ENCODE peak calls at places on chromosomes 11 and 22, in eight cellular contexts. O is psoas muscle; Z is AG10803; S is foreskin fibroblast; F is CD8-positive, alpha-beta T cell; P is lung; D is colonic mucosa; V is endothelial cell. X is an unnamed sample.

GRCh38 chr11:14981507-14981906 is 9.4 kb upstream of the CALCA start:
- DNase-seq in O (no peak), Z (no peak), S (no peak), F (no peak), P (no peak), D (no peak), V (no peak), X (no peak)

GRCh38 chr11:128859563-128860441 is 7.3 kb downstream of the KCNJ1 start:
- DNase-seq in O (peak; percentile 64), Z (peak; percentile 9), S (no peak), F (peak; percentile 75), P (peak; percentile 75), D (peak; percentile 80), V (peak; percentile 92), X (peak; percentile 75)

GRCh38 chr11:33920838-33921613 is 29.1 kb upstream of the LMO2 start:
- DNase-seq in O (no peak), Z (no peak), S (no peak), F (no peak), P (no peak), D (no peak), V (no peak), X (no peak)

GRCh38 chr11:65471410-65471762 is 27.5 kb upstream of the MALAT1 start:
- DNase-seq in O (peak; percentile 94), Z (peak; percentile 84), S (peak; percentile 62), F (peak; percentile 20), P (peak; percentile 74), D (peak; percentile 76), V (peak; percentile 56), X (peak; percentile 27)

GRCh38 chr11:117634756-117635593 is 162.0 kb downstream of the DSCAML1 start:
- DNase-seq in O (no peak), Z (peak; percentile 0), S (no peak), F (no peak), P (no peak), D (no peak), V (no peak), X (no peak)

GRCh38 chr11:11717064-11717725 is 95.4 kb upstream of the GALNT18 start:
- DNase-seq in O (no peak), Z (no peak), S (no peak), F (no peak), P (no peak), D (no peak), V (no peak), X (no peak)

GRCh38 chr11:45856044-45856468 is 8.8 kb downstream of the CRY2 start:
- DNase-seq in O (no peak), Z (peak; percentile 97), S (no peak), F (no peak), P (no peak), D (no peak), V (no peak), X (no peak)

GRCh38 chr22:31247726-31248125 is 35.6 kb downstream of the LIMK2 start:
- DNase-seq in O (no peak), Z (no peak), S (no peak), F (no peak), P (no peak), D (no peak), V (no peak), X (no peak)

GRCh38 chr11:46373787-46374740 is 7.4 kb upstream of the MDK start:
- DNase-seq in O (peak; percentile 45), Z (no peak), S (no peak), F (no peak), P (no peak), D (no peak), V (no peak), X (no peak)

GRCh38 chr11:46222485-46223251 is 54.8 kb upstream of the CREB3L1 start:
- DNase-seq in O (no peak), Z (no peak), S (no peak), F (no peak), P (no peak), D (peak; percentile 59), V (peak; percentile 17), X (no peak)

GRCh38 chr22:45997775-45998637 is 21.0 kb upstream of the WNT7B start:
- DNase-seq in O (no peak), Z (no peak), S (no peak), F (no peak), P (no peak), D (no peak), V (no peak), X (no peak)

GRCh38 chr11:69252494-69252845 is 41.5 kb upstream of the MYEOV start:
- DNase-seq in O (no peak), Z (peak; percentile 42), S (no peak), F (no peak), P (no peak), D (no peak), V (no peak), X (no peak)

GRCh38 chr11:15006139-15006759 is 34.1 kb upstream of the CALCA start:
- DNase-seq in O (no peak), Z (peak; percentile 48), S (peak; percentile 15), F (peak; percentile 13), P (no peak), D (no peak), V (no peak), X (no peak)

GRCh38 chr11:64713781-64714363 is 9.1 kb downstream of the NRXN2 start:
- DNase-seq in O (no peak), Z (no peak), S (no peak), F (no peak), P (no peak), D (no peak), V (no peak), X (no peak)

GRCh38 chr11:110432713-110433392 is 3.1 kb downstream of the FDX1 start:
- DNase-seq in O (no peak), Z (peak; percentile 38), S (no peak), F (no peak), P (no peak), D (no peak), V (no peak), X (no peak)

GRCh38 chr11:69791266-69791665 is 16.1 kb upstream of the FGF4 start:
- DNase-seq in O (peak; percentile 60), Z (peak; percentile 70), S (peak; percentile 41), F (no peak), P (no peak), D (no peak), V (no peak), X (no peak)

GRCh38 chr22:30238136-30238535 is 8.4 kb downstream of the LIF start:
- DNase-seq in O (no peak), Z (no peak), S (no peak), F (no peak), P (no peak), D (no peak), V (no peak), X (no peak)

GRCh38 chr11:73270089-73270854 is 1.9 kb upstream of the P2RY6 start:
- DNase-seq in O (no peak), Z (no peak), S (no peak), F (no peak), P (no peak), D (no peak), V (no peak), X (no peak)

GRCh38 chr22:43085658-43086606 is 3.3 kb downstream of the TTLL1 start:
- DNase-seq in O (no peak), Z (no peak), S (no peak), F (peak; percentile 12), P (no peak), D (peak; percentile 46), V (no peak), X (no peak)

GRCh38 chr11:126929186-126930085 is 71.1 kb downstream of the KIRREL3 start:
- DNase-seq in O (no peak), Z (peak; percentile 90), S (no peak), F (no peak), P (peak; percentile 33), D (no peak), V (no peak), X (no peak)

GRCh38 chr11:95605271-95605940 is 184.2 kb downstream of the FAM76B start:
- DNase-seq in O (no peak), Z (no peak), S (no peak), F (no peak), P (no peak), D (no peak), V (no peak), X (no peak)

GRCh38 chr11:3169235-3169951 is 4.3 kb upstream of the OSBPL5 start:
- DNase-seq in O (peak; percentile 80), Z (peak; percentile 72), S (peak; percentile 81), F (no peak), P (no peak), D (no peak), V (no peak), X (no peak)
- TF ChIP-seq CTCF in O (peak; percentile 20), Z (peak; percentile 25), S (peak; percentile 1), F (no peak), P (no peak), D (no peak), V (no peak), X (no peak)

GRCh38 chr22:32904044-32904443 is 102.5 kb downstream of the TIMP3 start:
- DNase-seq in O (no peak), Z (peak; percentile 24), S (no peak), F (no peak), P (peak; percentile 39), D (peak; percentile 45), V (peak; percentile 35), X (no peak)

GRCh38 chr22:32900856-32901255 is 99.4 kb downstream of the TIMP3 start:
- DNase-seq in O (no peak), Z (no peak), S (no peak), F (no peak), P (no peak), D (no peak), V (no peak), X (no peak)

GRCh38 chr22:32905400-32905799 is 103.9 kb downstream of the TIMP3 start:
- DNase-seq in O (no peak), Z (no peak), S (no peak), F (no peak), P (no peak), D (no peak), V (no peak), X (no peak)

GRCh38 chr22:32897400-32897799 is 95.9 kb downstream of the TIMP3 start:
- DNase-seq in O (no peak), Z (peak; percentile 11), S (no peak), F (no peak), P (no peak), D (no peak), V (no peak), X (no peak)

GRCh38 chr22:32901925-32902324 is 100.4 kb downstream of the TIMP3 start:
- DNase-seq in O (no peak), Z (no peak), S (no peak), F (no peak), P (no peak), D (no peak), V (no peak), X (no peak)
- TF ChIP-seq CTCF in O (no peak), Z (no peak), S (no peak), F (no peak), P (no peak), D (no peak), V (no peak), X (peak; percentile 23)

GRCh38 chr11:121656333-121657090 is 203.7 kb upstream of the SORL1-AS1 start:
- DNase-seq in O (no peak), Z (no peak), S (no peak), F (no peak), P (no peak), D (no peak), V (no peak), X (no peak)
- TF ChIP-seq CTCF in O (no peak), Z (no peak), S (no peak), F (no peak), P (no peak), D (no peak), V (no peak), X (no peak)

DNA sequence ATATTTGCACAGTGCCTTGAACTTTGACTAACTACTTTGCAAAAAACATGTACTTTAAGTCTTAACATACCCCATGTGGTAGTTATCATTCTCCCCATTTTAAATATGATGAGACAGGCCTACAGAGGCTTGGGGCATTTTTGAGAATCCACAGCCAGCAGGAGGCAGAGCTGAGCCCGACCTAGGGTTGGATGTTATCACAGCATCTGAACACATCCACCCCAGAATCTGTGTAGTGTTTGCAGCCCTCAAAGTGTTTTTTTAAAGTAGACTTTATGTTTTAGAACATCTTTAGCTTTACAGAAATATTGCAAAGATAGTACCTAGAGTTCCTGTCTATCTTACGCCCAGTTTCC is 17.6 kb downstream of the OTOG start:
- DNase-seq in O (no peak), Z (no peak), S (no peak), F (no peak), P (no peak), D (peak; percentile 17), V (no peak), X (no peak)
- TF ChIP-seq CTCF in O (no peak), Z (no peak), S (no peak), F (no peak), P (no peak), D (no peak), V (peak; percentile 35), X (peak; percentile 25)